ENCODE peak calls at places on chromosomes 7 and 10, in four cellular contexts. P is mesendoderm, C is adrenal gland, B is GM12878. A is an unnamed sample.

GRCh38 chr7:134320201-134320600 is 3.5 kb upstream of the SLC35B4 start:
- DNase-seq in C (no peak), B (no peak), P (peak; percentile 27), A (no peak)

GRCh38 chr7:26216044-26216443 is 14.5 kb downstream of the CBX3 start:
- DNase-seq in P (no peak), C (no peak), B (no peak), A (no peak)

GRCh38 chr7:544528-545221 is 25.0 kb upstream of the PDGFA start:
- DNase-seq in P (no peak), C (no peak), B (no peak), A (no peak)

GRCh38 chr10:133039823-133040704 is 47.7 kb upstream of the ADGRA1 start:
- DNase-seq in B (no peak), P (no peak), C (no peak), A (no peak)

GRCh38 chr10:62584216-62584615 is 210.0 kb downstream of the ZNF365 start:
- DNase-seq in B (no peak), P (no peak), C (no peak), A (no peak)

GRCh38 chr7:39663263-39663662 is 39.9 kb downstream of the RALA start:
- DNase-seq in C (no peak), B (no peak), P (no peak), A (no peak)

GRCh38 chr10:132707121-132707775 is 78.7 kb downstream of the NKX6-2 start:
- DNase-seq in P (no peak), C (no peak), B (no peak), A (no peak)

GRCh38 chr10:102802920-102803534 is 34.2 kb downstream of the CYP17A1 start:
- DNase-seq in B (peak; percentile 38), P (peak; percentile 82), C (peak; percentile 47), A (no peak)

GRCh38 chr10:119409906-119410305 is 132.6 kb downstream of the RGS10 start:
- DNase-seq in B (no peak), P (no peak), C (peak; percentile 61), A (no peak)

GRCh38 chr10:43070121-43071085 is 6.5 kb upstream of the RET start:
- DNase-seq in C (no peak), B (no peak), P (peak; percentile 37), A (no peak)

GRCh38 chr10:61840403-61840802 is 61.1 kb upstream of the ARID5B start:
- DNase-seq in C (no peak), B (no peak), P (no peak), A (no peak)

GRCh38 chr7:118627467-118627866 is 403.0 kb downstream of the ANKRD7 start:
- DNase-seq in B (no peak), P (no peak), C (no peak), A (no peak)

GRCh38 chr10:122487231-122487765 is 25.9 kb downstream of the HTRA1 start:
- DNase-seq in B (no peak), C (no peak), P (peak; percentile 61), A (no peak)

GRCh38 chr7:30702200-30702599 is 19.9 kb upstream of the CRHR2 start:
- DNase-seq in P (peak; percentile 40), B (no peak), C (no peak), A (no peak)

GRCh38 chr7:76346778-76347177 is 12.0 kb downstream of the YWHAG start:
- DNase-seq in B (no peak), P (no peak), C (peak; percentile 33), A (no peak)

GRCh38 chr10:128018704-128019103 is 107.5 kb downstream of the MKI67 start:
- DNase-seq in B (no peak), C (no peak), P (no peak), A (no peak)

GRCh38 chr10:17196573-17196972 is 4.9 kb downstream of the TRDMT1 start:
- DNase-seq in P (no peak), C (no peak), B (no peak), A (no peak)

GRCh38 chr10:73906524-73907447 is 4.1 kb upstream of the PLAU start:
- DNase-seq in P (peak; percentile 97), C (peak; percentile 61), B (no peak), A (no peak)

GRCh38 chr7:44748042-44748947 is at the start of gene ZMIZ2:
- DNase-seq in C (peak; percentile 94), P (peak; percentile 90), B (no peak), A (peak; percentile 91)

GRCh38 chr7:66152538-66153191 is 38.0 kb downstream of the CRCP start:
- DNase-seq in C (peak; percentile 27), B (no peak), P (peak; percentile 22), A (no peak)

GRCh38 chr7:138753611-138754010 is 44.2 kb upstream of the TMEM213 start:
- DNase-seq in B (no peak), P (no peak), C (no peak), A (no peak)

GRCh38 chr7:138752568-138753518 is 45.0 kb upstream of the TMEM213 start:
- DNase-seq in B (peak; percentile 38), C (peak; percentile 86), P (peak; percentile 71), A (peak; percentile 67)

GRCh38 chr7:138756591-138757222 is 41.1 kb upstream of the TMEM213 start:
- DNase-seq in C (no peak), P (no peak), B (no peak), A (no peak)

GRCh38 chr7:138755831-138756590 is 41.8 kb upstream of the TMEM213 start:
- DNase-seq in P (no peak), B (no peak), C (no peak), A (no peak)

GRCh38 chr7:138755331-138755747 is 42.5 kb upstream of the TMEM213 start:
- DNase-seq in B (no peak), P (peak; percentile 48), C (no peak), A (no peak)
- H3K4me3 ChIP-seq in B (no peak overlapping the region), P (no peak overlapping the region), C (no peak overlapping the region), A (no peak overlapping the region)

GRCh38 chr7:27746978-27747377 is 7.0 kb downstream of the TAX1BP1 start:
- DNase-seq in P (no peak), C (no peak), B (no peak), A (no peak)
- H3K4me3 ChIP-seq in P (no peak overlapping the region), C (no peak overlapping the region), B (no peak overlapping the region), A (no peak overlapping the region)

GRCh38 chr7:158847451-158847866 is 8.9 kb upstream of the DYNC2I1 start:
- DNase-seq in B (no peak), P (no peak), C (no peak), A (no peak)
- H3K4me3 ChIP-seq in B (no peak overlapping the region), P (no peak overlapping the region), C (peak overlapping the region; percentile 34), A (no peak overlapping the region)

GRCh38 chr7:101140746-101141382 is 13.4 kb upstream of the AP1S1 start:
- DNase-seq in B (no peak), P (no peak), C (no peak), A (no peak)

GRCh38 chr7:101137651-101138148 is 10.8 kb downstream of the SERPINE1 start:
- DNase-seq in B (no peak), C (no peak), P (no peak), A (no peak)

GRCh38 chr7:101140339-101140699 is 13.4 kb downstream of the SERPINE1 start:
- DNase-seq in C (no peak), B (no peak), P (no peak), A (no peak)

GRCh38 chr7:101134399-101134980 is 7.6 kb downstream of the SERPINE1 start:
- DNase-seq in B (no peak), P (no peak), C (no peak), A (no peak)

DNA sequence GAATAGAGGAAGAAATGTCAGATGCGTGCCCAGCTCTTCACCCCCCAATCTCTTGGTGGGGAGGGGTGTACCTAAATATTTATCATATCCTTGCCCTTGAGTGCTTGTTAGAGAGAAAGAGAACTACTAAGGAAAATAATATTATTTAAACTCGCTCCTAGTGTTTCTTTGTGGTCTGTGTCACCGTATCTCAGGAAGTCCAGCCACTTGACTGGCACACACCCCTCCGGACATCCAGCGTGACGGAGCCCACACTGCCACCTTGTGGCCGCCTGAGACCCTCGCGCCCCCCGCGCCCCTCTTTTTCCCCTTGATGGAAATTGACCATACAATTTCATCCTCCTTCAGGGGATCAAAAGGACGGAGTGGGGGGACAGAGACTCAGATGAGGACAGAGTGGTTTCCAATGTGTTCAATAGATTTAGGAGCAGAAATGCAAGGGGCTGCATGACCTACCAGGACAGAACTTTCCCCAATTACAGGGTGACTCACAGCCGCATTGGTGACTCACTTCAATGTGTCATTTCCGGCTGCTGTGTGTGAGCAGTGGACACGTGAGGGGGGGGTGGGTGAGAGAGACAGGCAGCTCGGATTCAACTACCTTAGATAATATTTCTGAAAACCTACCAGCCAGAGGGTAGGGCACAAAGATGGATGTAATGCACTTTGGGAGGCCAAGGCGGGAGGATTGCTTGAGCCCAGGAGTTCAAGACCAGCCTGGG is 11.4 kb downstream of the SERPINE1 start:
- DNase-seq in C (peak; percentile 95), B (peak; percentile 79), P (peak; percentile 98), A (peak; percentile 76)
- H3K4me3 ChIP-seq in C (peak overlapping the region; percentile 31), B (peak overlapping the region; percentile 39), P (no peak overlapping the region), A (peak overlapping the region; percentile 19)

A was measured in GM06990.